ENCODE peak calls at places on chromosomes 12 and 14, in ten cellular contexts. C is NAMALWA; L is mucosa of descending colon; S is NCI-H2081; N is activated CD8-positive, alpha-beta memory T cell treated with anti-CD3 and anti-CD28 coated beads, Interleukin-2, amount 10 ng/mL, durations not matched to agents 7 days and 5 days; F is SIG-M5; G is lower leg skin; Q is left ventricle myocardium inferior; H is activated T-helper 1 cell treated with anti-CD3 and anti-CD28 coated beads, Interleukin-2, amount 50 U/mL, for 16 hours; X is heart left ventricle. I is an unnamed sample.

GRCh38 chr12:69966409-69966808 is 141.4 kb downstream of the MYRFL start:
- DNase-seq in Q (peak; percentile 50), X (peak; percentile 56), L (peak; percentile 26), G (peak; percentile 89), C (no peak), H (no peak), N (no peak), F (no peak), S (no peak), I (no peak)

GRCh38 chr14:56206576-56206975 is 88.4 kb downstream of the PELI2 start:
- DNase-seq in Q (no peak), N (no peak), C (no peak), H (no peak), G (no peak), X (no peak), F (no peak), L (no peak), S (no peak), I (no peak)

GRCh38 chr14:87483651-87484260 is 509.2 kb downstream of the GALC start:
- DNase-seq in N (no peak), S (no peak), Q (no peak), G (no peak), C (no peak), H (no peak), X (no peak), F (no peak), L (no peak), I (no peak)

GRCh38 chr14:23939607-23940326 is 13.8 kb upstream of the DHRS4 start:
- DNase-seq in S (no peak), G (no peak), H (no peak), L (no peak), C (no peak), Q (no peak), F (no peak), X (no peak), N (no peak), I (no peak)

GRCh38 chr12:93185369-93185741 is 192.4 kb upstream of the NUDT4 start:
- DNase-seq in X (no peak), N (no peak), H (no peak), C (no peak), F (no peak), G (no peak), Q (no peak), L (no peak), S (no peak), I (no peak)

GRCh38 chr14:39107624-39108023 is 4.6 kb upstream of the SEC23A start:
- DNase-seq in G (no peak), L (no peak), S (peak; percentile 31), F (no peak), N (no peak), Q (no peak), X (no peak), H (no peak), C (peak; percentile 44), I (no peak)

GRCh38 chr12:87931764-87932163 is 97.4 kb downstream of the C12orf50 start:
- DNase-seq in H (no peak), X (no peak), Q (no peak), G (no peak), N (no peak), L (no peak), F (no peak), S (no peak), C (no peak), I (no peak)

GRCh38 chr14:29465095-29465494 is 462.6 kb downstream of the PRKD1 start:
- DNase-seq in C (no peak), X (no peak), S (peak; percentile 58), G (no peak), F (no peak), Q (no peak), L (no peak), H (no peak), N (no peak), I (no peak)

GRCh38 chr12:119153477-119154434 is 25.0 kb upstream of the HSPB8 start:
- DNase-seq in Q (peak; percentile 49), H (no peak), F (no peak), C (peak; percentile 41), G (no peak), S (no peak), L (peak; percentile 42), X (peak; percentile 47), N (no peak), I (no peak)

GRCh38 chr14:21771671-21772070 is 98.1 kb upstream of the OR4E1 start:
- DNase-seq in F (no peak), S (no peak), Q (no peak), G (no peak), C (no peak), N (no peak), X (no peak), L (no peak), H (no peak), I (no peak)

GRCh38 chr12:6766651-6767300 is 613 bp downstream of the PTMS start:
- DNase-seq in X (peak; percentile 89), C (peak; percentile 72), H (no peak), Q (peak; percentile 85), S (peak; percentile 64), F (no peak), G (peak; percentile 96), L (peak; percentile 90), N (peak; percentile 73), I (peak; percentile 92)

GRCh38 chr12:57213763-57214397 is 2.7 kb upstream of the NXPH4 start:
- DNase-seq in N (no peak), H (no peak), G (no peak), C (no peak), S (no peak), Q (no peak), F (no peak), X (no peak), L (no peak), I (no peak)

GRCh38 chr12:111454716-111455447 is 49.2 kb downstream of the SH2B3 start:
- DNase-seq in F (no peak), L (no peak), S (no peak), X (no peak), N (no peak), Q (no peak), G (peak; percentile 78), H (no peak), C (no peak), I (peak; percentile 54)

GRCh38 chr12:122421815-122422737 is at the start of gene CLIP1:
- DNase-seq in X (peak; percentile 72), Q (peak; percentile 68), H (peak; percentile 50), N (peak; percentile 70), C (peak; percentile 62), G (peak; percentile 93), L (peak; percentile 80), F (no peak), S (peak; percentile 72), I (peak; percentile 90)

GRCh38 chr12:132538336-132539015 is 48.5 kb downstream of the FBRSL1 start:
- DNase-seq in H (no peak), F (no peak), L (no peak), Q (no peak), S (no peak), G (no peak), N (no peak), X (no peak), C (no peak), I (no peak)

GRCh38 chr12:69843653-69844052 is 18.6 kb downstream of the MYRFL start:
- DNase-seq in G (no peak), L (no peak), S (no peak), N (no peak), C (no peak), H (no peak), F (no peak), Q (no peak), X (no peak), I (no peak)

GRCh38 chr12:63003223-63003819 is 68.4 kb upstream of the PPM1H start:
- DNase-seq in F (no peak), L (no peak), C (no peak), N (no peak), Q (no peak), X (no peak), G (no peak), H (no peak), S (no peak), I (no peak)

GRCh38 chr14:100539766-100540140 is 47.5 kb downstream of the BEGAIN start:
- DNase-seq in Q (no peak), G (peak; percentile 73), L (peak; percentile 23), F (no peak), S (no peak), X (peak; percentile 13), C (no peak), N (no peak), H (no peak), I (no peak)

GRCh38 chr12:75974323-75975273 is 57.0 kb downstream of the PHLDA1 start:
- DNase-seq in F (no peak), C (no peak), X (no peak), G (no peak), N (no peak), S (no peak), L (no peak), Q (no peak), H (no peak), I (no peak)

GRCh38 chr12:105986779-105987686 is 151.7 kb downstream of the NUAK1 start:
- DNase-seq in L (no peak), C (no peak), H (no peak), N (no peak), F (no peak), S (no peak), Q (no peak), G (no peak), X (no peak), I (no peak)

GRCh38 chr12:24424376-24424775 is 474.9 kb upstream of the SOX5 start:
- DNase-seq in X (no peak), L (no peak), H (no peak), N (no peak), F (no peak), G (no peak), S (no peak), C (no peak), Q (no peak), I (no peak)

GRCh38 chr14:72560331-72560730 is 333.6 kb downstream of the DPF3 start:
- DNase-seq in S (no peak), H (no peak), G (no peak), F (no peak), L (no peak), Q (no peak), C (no peak), X (no peak), N (no peak), I (no peak)

GRCh38 chr12:102874819-102875218 is 42.2 kb downstream of the PAH start:
- DNase-seq in F (no peak), N (no peak), H (no peak), L (no peak), Q (no peak), X (no peak), G (no peak), S (no peak), C (no peak), I (no peak)

GRCh38 chr12:92080390-92081285 is 65.0 kb downstream of the BTG1 start:
- DNase-seq in X (no peak), H (no peak), F (no peak), C (peak; percentile 29), L (no peak), N (no peak), S (no peak), G (no peak), Q (no peak), I (no peak)

GRCh38 chr14:67541448-67542387 is 8.6 kb downstream of the PLEKHH1 start:
- DNase-seq in L (peak; percentile 87), C (no peak), Q (no peak), G (peak; percentile 39), N (no peak), X (no peak), S (no peak), F (no peak), H (no peak), I (no peak)

GRCh38 chr12:13734753-13735152 is 246.6 kb downstream of the GRIN2B start:
- DNase-seq in Q (no peak), X (no peak), F (no peak), C (no peak), S (no peak), L (no peak), G (no peak), N (no peak), H (no peak), I (no peak)

GRCh38 chr14:31228533-31228932 is 20.9 kb upstream of the HECTD1 start:
- DNase-seq in Q (no peak), H (no peak), G (no peak), C (no peak), X (no peak), S (no peak), F (no peak), N (no peak), L (no peak), I (no peak)

I was measured in osteocyte.